ENCODE peak calls at places on chromosomes 2 and 18, in ten cellular contexts. P, M, V, I, J, T, Y, L, Z and D are unnamed samples.

GRCh38 chr2:183060500-183061231 is 17.9 kb upstream of the DUSP19 start:
- DNase-seq in Y (peak; percentile 58), L (no peak), M (peak; percentile 34), J (no peak), T (no peak), Z (no peak), P (no peak), V (no peak), I (no peak), D (no peak)

GRCh38 chr2:88871336-88871735 is 179.9 kb downstream of the RPIA start:
- DNase-seq in Y (no peak), T (no peak), L (no peak), J (no peak), Z (no peak), I (no peak), P (no peak), M (no peak), V (no peak), D (no peak)

GRCh38 chr2:121128741-121129659 is 156.0 kb downstream of the TFCP2L1 start:
- DNase-seq in J (no peak), P (no peak), V (no peak), Y (peak; percentile 45), I (no peak), L (no peak), T (peak; percentile 89), M (peak; percentile 81), Z (peak; percentile 60), D (no peak)

GRCh38 chr2:71897836-71898235 is 249.8 kb downstream of the CYP26B1 start:
- DNase-seq in P (no peak), T (no peak), M (no peak), I (no peak), V (no peak), Y (no peak), J (no peak), L (no peak), Z (no peak), D (no peak)

GRCh38 chr2:203811491-203812221 is 55.9 kb upstream of the CTLA4 start:
- DNase-seq in I (no peak), P (no peak), Z (peak; percentile 87), Y (peak; percentile 60), L (no peak), J (no peak), T (peak; percentile 92), V (peak; percentile 82), M (peak; percentile 84), D (no peak)

GRCh38 chr18:6719098-6719913 is 10.2 kb upstream of the ARHGAP28 start:
- DNase-seq in I (no peak), V (no peak), M (no peak), T (no peak), L (no peak), P (no peak), Z (no peak), Y (no peak), J (no peak), D (no peak)

GRCh38 chr2:167052825-167053224 is 164.5 kb downstream of the XIRP2 start:
- DNase-seq in I (no peak), T (no peak), P (no peak), V (no peak), J (no peak), L (no peak), M (no peak), Y (no peak), Z (no peak), D (no peak)

GRCh38 chr2:213232649-213233437 is 51.4 kb upstream of the SPAG16 start:
- DNase-seq in V (no peak), I (no peak), Y (no peak), Z (no peak), L (peak; percentile 100), P (no peak), M (no peak), J (no peak), T (no peak), D (no peak)

GRCh38 chr18:23662309-23663263 is at the start of gene ANKRD29:
- DNase-seq in Y (no peak), V (peak; percentile 63), T (peak; percentile 44), I (no peak), J (peak; percentile 88), M (peak; percentile 51), Z (peak; percentile 36), L (no peak), P (no peak), D (peak; percentile 74)

GRCh38 chr2:48346124-48346536 is 183.8 kb upstream of the STON1 start:
- DNase-seq in V (peak; percentile 71), L (no peak), M (no peak), T (peak; percentile 19), I (no peak), Z (peak; percentile 85), P (no peak), J (no peak), Y (peak; percentile 89), D (no peak)

GRCh38 chr2:229733606-229734205 is 19.4 kb upstream of the DNER start:
- DNase-seq in T (no peak), L (no peak), Z (no peak), M (no peak), J (no peak), V (no peak), I (no peak), Y (no peak), P (no peak), D (no peak)

GRCh38 chr18:78477840-78478239 is 501.8 kb upstream of the SALL3 start:
- DNase-seq in I (no peak), V (no peak), Z (no peak), L (no peak), Y (no peak), J (no peak), T (no peak), P (no peak), M (no peak), D (no peak)

GRCh38 chr2:73292906-73293533 is 328 bp downstream of the EGR4 start:
- DNase-seq in L (no peak), I (no peak), P (no peak), Z (peak; percentile 38), T (no peak), Y (no peak), M (no peak), J (peak; percentile 61), V (no peak), D (no peak)

GRCh38 chr2:227127236-227127635 is 36.8 kb downstream of the COL4A4 start:
- DNase-seq in I (no peak), Y (no peak), Z (no peak), T (no peak), P (no peak), L (no peak), M (no peak), J (no peak), V (no peak), D (no peak)

GRCh38 chr2:139353874-139354273 is 573.7 kb upstream of the NXPH2 start:
- DNase-seq in P (no peak), M (no peak), I (no peak), V (no peak), Z (no peak), L (no peak), J (peak; percentile 3), T (no peak), Y (no peak), D (no peak)

GRCh38 chr2:204625135-204625534 is 79.9 kb downstream of the PARD3B start:
- DNase-seq in L (no peak), T (peak; percentile 24), J (peak; percentile 9), I (no peak), M (no peak), Z (peak; percentile 45), V (no peak), P (no peak), Y (no peak), D (no peak)

GRCh38 chr18:45119888-45120287 is 439.2 kb downstream of the SETBP1 start:
- DNase-seq in M (no peak), L (no peak), V (no peak), I (no peak), T (no peak), J (peak; percentile 19), P (no peak), Y (no peak), Z (no peak), D (no peak)

DNA sequence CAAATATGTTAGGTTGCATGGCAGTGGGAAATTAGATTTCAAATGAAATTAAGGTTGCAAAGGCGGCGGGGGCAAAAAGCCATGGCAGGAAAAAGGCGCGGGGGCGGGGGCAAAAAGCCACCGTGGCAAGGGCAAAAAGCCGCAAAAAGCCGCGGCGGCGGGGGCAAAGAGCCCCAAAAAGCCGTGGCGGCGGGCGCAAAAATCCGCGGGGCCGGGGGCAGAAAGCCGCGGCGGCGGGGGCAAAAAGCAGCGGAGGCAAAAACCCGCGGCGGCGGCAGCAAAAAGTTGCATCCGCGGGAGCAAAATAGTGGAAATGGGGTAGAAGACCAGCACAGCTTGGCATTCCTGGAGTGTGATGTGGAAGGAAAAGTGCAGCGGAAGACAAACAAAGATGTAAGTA is 417.1 kb downstream of the ANKRD30B start:
- DNase-seq in J (peak; percentile 0), V (no peak), M (no peak), P (no peak), I (no peak), L (no peak), T (no peak), Y (no peak), Z (no peak), D (no peak)
- TF ChIP-seq EP300 in J (no peak), V (no peak), M (no peak), P (no peak), I (no peak), L (no peak), T (no peak), Y (no peak), Z (no peak), D (no peak)

GRCh38 chr2:215796160-215796559 is 217.2 kb downstream of the MREG start:
- DNase-seq in L (no peak), Z (no peak), T (no peak), I (no peak), M (peak; percentile 31), P (no peak), J (peak; percentile 43), V (no peak), Y (no peak), D (no peak)
- TF ChIP-seq EP300 in L (no peak), Z (no peak), T (no peak), I (no peak), M (no peak), P (no peak), J (peak; percentile 80), V (no peak), Y (no peak), D (no peak)

GRCh38 chr18:66523219-66523991 is 80.5 kb downstream of the CDH19 start:
- DNase-seq in L (no peak), T (no peak), P (no peak), J (no peak), Y (peak; percentile 33), Z (peak; percentile 59), V (no peak), M (no peak), I (no peak), D (no peak)
- TF ChIP-seq EP300 in L (no peak), T (no peak), P (no peak), J (no peak), Y (no peak), Z (no peak), V (no peak), M (no peak), I (no peak), D (no peak)

GRCh38 chr2:38945931-38946330 is 56.3 kb downstream of the ARHGEF33 start:
- DNase-seq in Z (no peak), J (no peak), V (no peak), I (no peak), P (no peak), M (no peak), Y (no peak), L (no peak), T (no peak), D (no peak)
- TF ChIP-seq EP300 in Z (no peak), J (no peak), V (no peak), I (no peak), P (no peak), M (no peak), Y (no peak), L (no peak), T (no peak), D (no peak)